ENCODE peak calls at places on chromosomes 12 and 14, in nine cellular contexts. Y is anterior cingulate cortex; C is neural crest cell; J is T-helper 17 cell; D is NCI-H748 treated with DMSO at 0.1 percent for 48 hours; X is amniotic stem cell; M is stimulated activated CD4-positive, alpha-beta T cell treated with anti-CD3 and anti-CD28 coated beads, Interleukin-2, amount 100 ng/mL, for 4 hours; F is T-helper 2 cell treated with Interferon-gamma antibody and Interleukin-4, amounts not matched to agents 5 μg/mL and 100 μg/mL, for 36 hours; Z is HEK293T. U is an unnamed sample.

GRCh38 chr12:3928538-3929220 is 55.5 kb upstream of the PARP11 start:
- DNase-seq in Y (no peak), C (no peak), J (no peak), D (no peak), X (no peak), M (no peak), F (no peak), Z (no peak), U (no peak)

GRCh38 chr14:101509730-101510371 is 51.4 kb upstream of the DIO3 start:
- DNase-seq in Y (no peak), C (no peak), J (no peak), D (no peak), X (no peak), M (no peak), F (no peak), Z (no peak), U (no peak)

GRCh38 chr12:132623072-132623869 is 4.7 kb downstream of the P2RX2 start:
- DNase-seq in Y (no peak), C (no peak), J (no peak), D (no peak), X (no peak), M (no peak), F (no peak), Z (no peak), U (no peak)

GRCh38 chr12:130582286-130582685 is 133.8 kb downstream of the RIMBP2 start:
- DNase-seq in Y (no peak), C (no peak), J (no peak), D (no peak), X (no peak), M (no peak), F (no peak), Z (no peak), U (no peak)

GRCh38 chr12:91685917-91686316 is 459.7 kb downstream of the BTG1 start:
- DNase-seq in Y (no peak), C (no peak), J (no peak), D (no peak), X (no peak), M (no peak), F (no peak), Z (no peak), U (no peak)

GRCh38 chr12:31728289-31728916 is 418 bp downstream of the AMN1 start:
- DNase-seq in Y (peak), C (no peak), J (no peak), D (peak), X (no peak), M (no peak), F (no peak), Z (peak), U (peak)

GRCh38 chr12:98228619-98229538 is 286.5 kb upstream of the TMPO start:
- DNase-seq in Y (no peak), C (no peak), J (no peak), D (peak), X (no peak), M (no peak), F (no peak), Z (no peak), U (no peak)

GRCh38 chr12:5807090-5807414 is 138.0 kb downstream of the ANO2 start:
- DNase-seq in Y (no peak), C (no peak), J (no peak), D (no peak), X (no peak), M (no peak), F (no peak), Z (no peak), U (no peak)

GRCh38 chr12:118685983-118686607 is 295.2 kb upstream of the SRRM4 start:
- DNase-seq in Y (no peak), C (no peak), J (no peak), D (no peak), X (no peak), M (no peak), F (no peak), Z (peak), U (no peak)

GRCh38 chr14:23055621-23056256 is 1.6 kb downstream of the CDH24 start:
- DNase-seq in Y (no peak), C (no peak), J (no peak), D (no peak), X (no peak), M (no peak), F (no peak), Z (no peak), U (no peak)

GRCh38 chr14:100065161-100065871 is at the start of gene EVL:
- DNase-seq in Y (no peak), C (no peak), J (peak), D (no peak), X (no peak), M (peak), F (peak), Z (no peak), U (peak)

GRCh38 chr14:105330491-105330895 is 15.9 kb downstream of the PACS2 start:
- DNase-seq in Y (no peak), C (no peak), J (no peak), D (no peak), X (no peak), M (no peak), F (no peak), Z (no peak), U (no peak)

GRCh38 chr14:105250986-105251385 is 2.7 kb downstream of the BTBD6 start:
- DNase-seq in Y (no peak), C (no peak), J (no peak), D (no peak), X (no peak), M (no peak), F (no peak), Z (no peak), U (no peak)

GRCh38 chr14:58280954-58281787 is 17.2 kb upstream of the ARID4A start:
- DNase-seq in Y (peak), C (no peak), J (no peak), D (no peak), X (peak), M (no peak), F (peak), Z (no peak), U (peak)

GRCh38 chr12:99455350-99456037 is 192.1 kb upstream of the GARIN6 start:
- DNase-seq in Y (no peak), C (no peak), J (no peak), D (no peak), X (peak), M (no peak), F (no peak), Z (no peak), U (no peak)

GRCh38 chr14:52906141-52906601 is 44.7 kb downstream of the FERMT2 start:
- DNase-seq in Y (no peak), C (no peak), J (no peak), D (no peak), X (peak), M (no peak), F (no peak), Z (no peak), U (no peak)

GRCh38 chr12:109467978-109468676 is 9.0 kb downstream of the KCTD10 start:
- DNase-seq in Y (no peak), C (no peak), J (no peak), D (no peak), X (no peak), M (no peak), F (no peak), Z (no peak), U (no peak)